ENCODE peak calls at places on chromosomes 13 and 19, in five cellular contexts. U, Y, O, G and T are unnamed samples. For H3K4me1, the result is how much of the 10 kb centered on the place peaks cover.

GRCh38 chr13:73997964-73998363 is 136.2 kb downstream of the KLF12 start:
- DNase-seq in U (no peak), O (no peak), G (no peak), Y (no peak), T (no peak)

GRCh38 chr19:51676566-51677083 is 16.5 kb upstream of the SPACA6 start:
- DNase-seq in Y (no peak), O (no peak), G (no peak), U (no peak), T (no peak)

GRCh38 chr19:48999481-49000325 is 6.0 kb downstream of the RUVBL2 start:
- DNase-seq in O (peak), G (peak), Y (peak), U (peak), T (no peak)

GRCh38 chr13:70424428-70424827 is 316.2 kb upstream of the KLHL1 start:
- DNase-seq in G (peak), U (no peak), Y (peak), O (no peak), T (no peak)

GRCh38 chr19:18274776-18275356 is 614 bp upstream of the IQCN start:
- DNase-seq in U (peak), G (peak), Y (peak), O (peak), T (peak)

GRCh38 chr19:21322528-21322927 is 6.7 kb downstream of the ZNF708 start:
- DNase-seq in U (no peak), G (peak), Y (no peak), O (no peak), T (no peak)

GRCh38 chr13:25422153-25422552 is 50.4 kb downstream of the ATP8A2 start:
- DNase-seq in U (no peak), G (no peak), O (no peak), Y (no peak), T (no peak)

GRCh38 chr13:94860981-94861407 is 148.6 kb upstream of the SOX21 start:
- DNase-seq in O (no peak), U (peak), Y (no peak), G (peak), T (no peak)

GRCh38 chr19:11164879-11165406 is 9.4 kb upstream of the SPC24 start:
- DNase-seq in Y (no peak), G (peak), U (peak), O (no peak), T (peak)

GRCh38 chr13:31970237-31970930 is 61.2 kb upstream of the FRY start:
- DNase-seq in O (no peak), G (no peak), Y (no peak), U (peak), T (no peak)

GRCh38 chr13:88217372-88217771 is 546.2 kb downstream of the SLITRK5 start:
- DNase-seq in O (no peak), U (no peak), Y (no peak), G (no peak), T (no peak)

GRCh38 chr19:50383852-50384684 is at the start of gene POLD1:
- DNase-seq in G (peak), U (peak), O (peak), Y (peak), T (peak)

GRCh38 chr19:4328243-4328990 is 10.2 kb downstream of the STAP2 start:
- DNase-seq in O (peak), Y (peak), G (peak), U (peak), T (peak)

GRCh38 chr13:62119739-62120700 is 704.4 kb upstream of the PCDH20 start:
- DNase-seq in O (no peak), U (peak), Y (peak), G (no peak), T (no peak)

GRCh38 chr13:112991611-112992010 is 22.6 kb downstream of the MCF2L start:
- DNase-seq in Y (no peak), G (no peak), O (no peak), U (no peak), T (no peak)

GRCh38 chr19:16893686-16893990 is 4.8 kb downstream of the F2RL3 start:
- DNase-seq in Y (no peak), O (peak), G (no peak), U (no peak), T (peak)

GRCh38 chr19:15283141-15283885 is 49.0 kb downstream of the BRD4 start:
- DNase-seq in Y (no peak), O (peak), G (no peak), U (peak), T (no peak)

GRCh38 chr13:91664036-91664435 is 265.6 kb downstream of the GPC5 start:
- DNase-seq in O (no peak), G (no peak), U (peak), Y (no peak), T (no peak)

GRCh38 chr19:36916991-36917390 is 859 bp downstream of the ZNF568 start:
- DNase-seq in O (no peak), U (peak), Y (peak), G (no peak), T (no peak)

GRCh38 chr19:53102701-53103140 is 501 bp downstream of the ZNF160 start:
- DNase-seq in G (peak), U (peak), Y (peak), O (peak), T (peak)

GRCh38 chr19:19256072-19256969 is 16.8 kb downstream of the TM6SF2 start:
- DNase-seq in U (no peak), G (no peak), O (no peak), Y (peak), T (no peak)

GRCh38 chr19:38849746-38850230 is at the start of gene HNRNPL:
- DNase-seq in Y (no peak), G (no peak), O (peak), U (no peak), T (peak)

GRCh38 chr13:109813663-109814062 is 27.3 kb upstream of the IRS2 start:
- DNase-seq in U (no peak), Y (no peak), G (no peak), O (no peak), T (no peak)

GRCh38 chr13:95771950-95772349 is 95.0 kb downstream of the DNAJC3 start:
- DNase-seq in U (no peak), Y (no peak), G (no peak), O (no peak), T (no peak)

GRCh38 chr13:23960566-23961156 is 63.4 kb upstream of the C1QTNF9B start:
- DNase-seq in G (peak), Y (peak), U (peak), O (no peak), T (no peak)

GRCh38 chr19:32719611-32720059 is at the start of gene TDRD12:
- DNase-seq in U (no peak), O (no peak), G (no peak), Y (peak), T (peak)

GRCh38 chr13:113666951-113667701 is at the start of gene GRK1:
- DNase-seq in Y (no peak), G (no peak), U (no peak), O (peak), T (peak)

GRCh38 chr19:47702671-47703070 is 10.6 kb upstream of the EHD2 start:
- DNase-seq in O (no peak), U (no peak), G (no peak), Y (no peak), T (no peak)
- H3K4me1 ChIP-seq in O (under half), U (under half), G (under half), Y (under half), T (under half)

GRCh38 chr13:29423050-29423449 is 172.4 kb downstream of the SLC7A1 start:
- DNase-seq in U (no peak), Y (peak), G (no peak), O (no peak), T (no peak)
- H3K4me1 ChIP-seq in U (under half), Y (under half), G (under half), O (under half), T (under half)

GRCh38 chr13:77219401-77219800 is 107.5 kb downstream of the MYCBP2 start:
- DNase-seq in O (no peak), Y (no peak), U (no peak), G (no peak), T (no peak)

GRCh38 chr13:77218274-77218673 is 108.6 kb downstream of the MYCBP2 start:
- DNase-seq in U (no peak), G (no peak), O (no peak), Y (no peak), T (no peak)

GRCh38 chr13:77207943-77208342 is 119.0 kb downstream of the MYCBP2 start:
- DNase-seq in O (no peak), Y (peak), U (peak), G (no peak), T (no peak)

GRCh38 chr13:77215543-77215942 is 111.4 kb downstream of the MYCBP2 start:
- DNase-seq in G (no peak), U (no peak), Y (no peak), O (no peak), T (no peak)

DNA sequence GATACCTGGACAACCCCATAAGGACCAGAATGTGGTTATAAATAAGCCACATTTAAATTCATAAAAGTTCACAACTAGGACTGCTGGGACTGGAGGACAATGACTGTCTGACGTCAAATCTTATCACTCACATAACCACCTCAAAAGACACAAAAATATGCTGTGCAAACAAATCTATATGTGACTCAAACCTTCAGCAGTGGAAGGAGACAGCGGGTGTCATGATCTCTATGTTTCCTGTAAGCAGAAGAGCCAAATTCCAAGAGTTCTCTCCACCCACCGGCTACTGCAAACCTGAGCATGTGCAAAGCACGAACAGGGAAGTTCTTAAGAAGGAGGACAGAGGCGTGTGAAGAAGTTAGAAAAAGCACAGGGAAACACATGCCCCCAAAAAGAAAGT is 113.2 kb downstream of the MYCBP2 start:
- DNase-seq in U (peak), O (no peak), G (no peak), Y (no peak), T (no peak)
- H3K4me1 ChIP-seq in U (under half), O (under half), G (under half), Y (under half), T (under half)

GRCh38 chr13:98537306-98537705 is 39.6 kb downstream of the STK24 start:
- DNase-seq in Y (no peak), O (no peak), U (no peak), G (no peak), T (no peak)
- H3K4me1 ChIP-seq in Y (under half), O (half or more), U (under half), G (half or more), T (half or more)

GRCh38 chr19:46345157-46345556 is 1.7 kb upstream of the PPP5C start:
- DNase-seq in G (no peak), Y (no peak), U (no peak), O (no peak), T (no peak)
- H3K4me1 ChIP-seq in G (under half), Y (under half), U (under half), O (under half), T (under half)

DNA sequence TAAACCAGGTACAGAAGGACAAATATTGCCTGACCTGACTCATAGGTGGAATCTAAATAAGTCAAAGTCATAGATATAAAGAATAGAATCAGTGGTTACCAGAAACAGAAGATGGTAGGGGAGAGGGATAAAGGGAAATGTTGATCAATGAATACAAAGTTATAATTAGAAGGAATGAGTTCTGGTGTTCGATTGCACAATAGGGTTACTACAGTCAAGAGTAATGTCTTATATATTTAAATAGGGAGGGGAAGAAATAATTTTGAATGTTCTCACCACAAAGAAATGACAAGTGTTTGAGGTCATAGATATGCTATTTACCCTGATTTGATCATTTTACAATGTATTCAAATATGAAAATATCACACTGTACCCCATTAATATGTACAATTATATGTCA is 1541.2 kb downstream of the SLITRK1 start:
- DNase-seq in U (no peak), G (no peak), O (no peak), Y (no peak), T (no peak)
- H3K4me1 ChIP-seq in U (under half), G (under half), O (under half), Y (under half), T (under half)

DNA sequence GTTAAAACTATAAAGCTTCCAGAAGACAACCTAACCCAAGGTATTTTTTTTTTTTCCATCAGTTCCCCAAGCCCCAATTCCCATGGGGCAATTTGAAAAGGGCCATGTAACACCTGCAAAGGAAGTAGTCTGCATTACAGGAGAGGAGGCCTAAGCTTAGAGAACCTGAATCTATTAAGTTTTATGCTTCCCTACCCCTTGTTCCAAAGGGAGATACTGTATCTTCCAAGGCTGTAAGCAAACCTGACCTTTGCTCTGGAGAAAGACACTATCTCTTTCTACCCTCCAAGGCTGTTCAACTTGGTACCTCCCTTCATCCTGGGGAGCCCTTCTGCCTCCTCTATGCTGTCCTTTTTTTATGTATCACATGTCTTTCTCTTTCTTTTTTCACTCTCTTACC is 15.0 kb downstream of the KATNAL1 start:
- DNase-seq in G (no peak), Y (peak), U (no peak), O (no peak), T (no peak)
- H3K4me1 ChIP-seq in G (under half), Y (under half), U (under half), O (under half), T (under half)